ENCODE peak calls at places on chromosomes 16 and 17, in nine cellular contexts. R, K, J, S, Q, U, V, A and M are unnamed samples.

GRCh38 chr16:80806957-80807356 is 2.6 kb upstream of the CDYL2 start:
- DNase-seq in V (peak), K (no peak), U (peak), A (no peak), J (peak), R (peak), Q (peak), S (no peak), M (no peak)

GRCh38 chr16:14249291-14250032 is 178.3 kb downstream of the MRTFB start:
- DNase-seq in A (peak), J (peak), Q (peak), V (peak), R (peak), K (peak), S (no peak), U (peak), M (no peak)

GRCh38 chr17:80839401-80839800 is 152.2 kb upstream of the CHMP6 start:
- DNase-seq in U (no peak), K (no peak), S (no peak), A (no peak), Q (no peak), R (no peak), V (no peak), J (no peak), M (no peak)

GRCh38 chr17:76088041-76088867 is 9.3 kb downstream of the ZACN start:
- DNase-seq in R (no peak), V (no peak), S (peak), Q (no peak), K (peak), J (no peak), A (no peak), U (no peak), M (no peak)

GRCh38 chr16:47052666-47053640 is 79.5 kb upstream of the DNAJA2 start:
- DNase-seq in U (no peak), K (no peak), Q (no peak), S (no peak), J (no peak), V (no peak), R (no peak), A (no peak), M (no peak)

GRCh38 chr17:15319461-15319860 is 21.9 kb downstream of the TEKT3 start:
- DNase-seq in S (no peak), V (no peak), K (no peak), A (no peak), J (no peak), R (no peak), Q (no peak), U (no peak), M (no peak)

GRCh38 chr17:57354669-57355068 is 98.3 kb downstream of the MSI2 start:
- DNase-seq in A (peak), V (no peak), R (no peak), U (no peak), K (peak), S (no peak), J (no peak), Q (no peak), M (no peak)

GRCh38 chr17:14875557-14876412 is 389.3 kb downstream of the PMP22 start:
- DNase-seq in J (no peak), S (no peak), K (no peak), A (no peak), V (no peak), U (no peak), R (no peak), Q (no peak), M (no peak)

GRCh38 chr17:53626286-53626685 is 196.4 kb upstream of the KIF2B start:
- DNase-seq in S (no peak), R (peak), A (no peak), U (peak), V (peak), J (no peak), K (no peak), Q (peak), M (no peak)

GRCh38 chr17:75105269-75106080 is 4.3 kb upstream of the ARMC7 start:
- DNase-seq in Q (peak), S (peak), U (peak), A (peak), J (no peak), K (peak), R (peak), V (peak), M (peak)

GRCh38 chr16:49923411-49923810 is 67.5 kb upstream of the ZNF423 start:
- DNase-seq in S (no peak), V (no peak), Q (no peak), K (no peak), R (no peak), A (no peak), U (no peak), J (no peak), M (no peak)

GRCh38 chr16:69859105-69859969 is 91.8 kb upstream of the CLEC18A start:
- DNase-seq in Q (peak), J (no peak), A (peak), R (no peak), K (peak), V (no peak), U (no peak), S (peak), M (no peak)

GRCh38 chr16:79090966-79091365 is 509.6 kb downstream of the MAF start:
- DNase-seq in U (no peak), V (no peak), Q (no peak), J (no peak), R (no peak), K (no peak), S (no peak), A (no peak), M (no peak)

GRCh38 chr16:76535-77272 is 1.3 kb upstream of the MPG start:
- DNase-seq in S (no peak), A (peak), U (peak), Q (peak), K (peak), J (no peak), V (peak), R (peak), M (peak)

GRCh38 chr17:72592242-72592966 is 471.6 kb downstream of the SOX9 start:
- DNase-seq in R (peak), S (peak), J (peak), V (peak), A (peak), K (no peak), U (peak), Q (peak), M (peak)

GRCh38 chr17:47240806-47241205 is 12.8 kb upstream of the ITGB3 start:
- DNase-seq in A (no peak), V (no peak), J (no peak), R (no peak), S (no peak), K (no peak), Q (no peak), U (no peak), M (no peak)

GRCh38 chr16:17379121-17379571 is 91.6 kb downstream of the XYLT1 start:
- DNase-seq in U (peak), Q (no peak), A (no peak), J (no peak), S (no peak), K (no peak), R (no peak), V (peak), M (peak)

GRCh38 chr16:67269766-67270165 is 9.6 kb upstream of the PLEKHG4 start:
- DNase-seq in V (peak), A (no peak), S (peak), Q (no peak), U (peak), R (peak), K (no peak), J (no peak), M (peak)

GRCh38 chr16:83936581-83937165 is 16.4 kb upstream of the OSGIN1 start:
- DNase-seq in K (no peak), R (no peak), Q (no peak), U (no peak), V (no peak), A (no peak), S (no peak), J (no peak), M (no peak)

GRCh38 chr17:50955667-50956120 is 89.5 kb upstream of the TOB1 start:
- DNase-seq in A (no peak), R (no peak), K (no peak), U (no peak), Q (no peak), S (no peak), J (no peak), V (no peak), M (no peak)

GRCh38 chr17:60586288-60586974 is 13.6 kb upstream of the PPM1D start:
- DNase-seq in Q (peak), V (no peak), A (no peak), S (peak), U (no peak), R (peak), K (peak), J (no peak), M (no peak)

GRCh38 chr16:8872967-8873865 is 4.4 kb upstream of the CARHSP1 start:
- DNase-seq in S (no peak), K (peak), J (no peak), R (no peak), A (no peak), V (no peak), Q (no peak), U (no peak), M (no peak)
- TF ChIP-seq CTCF in S (peak), K (peak), J (no peak), R (peak), A (no peak), V (peak), Q (peak), U (peak), M (peak)

DNA sequence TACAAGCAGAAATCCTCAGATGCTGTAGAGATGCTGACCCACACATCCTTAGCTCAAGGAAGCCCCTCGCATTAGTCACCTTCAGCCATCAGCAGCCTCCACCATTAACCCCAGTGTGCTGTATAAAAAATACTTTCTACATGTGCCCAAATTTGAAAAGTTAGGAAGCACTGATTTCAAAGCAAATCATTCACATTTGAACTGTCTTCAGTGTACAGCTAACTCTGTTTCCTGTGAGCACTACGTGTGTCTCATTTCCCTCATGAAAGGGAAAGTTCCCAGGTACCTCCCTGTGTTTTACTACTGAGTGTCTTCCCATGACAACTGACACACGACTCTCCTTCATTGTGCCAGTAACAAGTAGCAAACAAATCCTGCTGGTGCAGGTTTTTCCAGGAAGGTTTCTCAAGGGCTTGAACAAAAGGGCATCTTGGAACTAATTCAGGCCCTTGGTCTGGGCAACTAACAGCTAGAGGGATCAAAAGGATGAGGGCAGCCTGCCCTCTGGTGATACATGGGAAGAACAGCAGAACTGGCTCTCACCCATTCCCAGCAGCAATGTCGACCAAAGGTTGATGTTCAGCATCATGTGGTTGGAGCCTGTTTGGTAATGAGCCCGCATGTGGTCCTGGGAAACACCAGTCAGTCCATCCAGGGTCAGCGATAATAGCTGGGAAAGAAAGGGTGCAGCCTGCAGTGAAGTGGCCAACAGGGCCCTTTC is 4.0 kb downstream of the SLC35B1 start:
- DNase-seq in R (peak), A (no peak), J (no peak), S (peak), Q (peak), U (peak), K (peak), V (peak), M (no peak)
- TF ChIP-seq CTCF in R (peak), A (no peak), J (no peak), S (peak), Q (peak), U (peak), K (peak), V (peak), M (peak)

GRCh38 chr17:44785921-44786320 is 27.1 kb downstream of the ADAM11 start:
- DNase-seq in J (no peak), K (no peak), R (no peak), S (peak), U (no peak), Q (no peak), V (no peak), A (no peak), M (no peak)

GRCh38 chr17:44788139-44788538 is 29.4 kb downstream of the ADAM11 start:
- DNase-seq in J (no peak), Q (no peak), V (peak), S (no peak), R (no peak), U (no peak), A (no peak), K (no peak), M (no peak)

GRCh38 chr17:44792276-44792675 is 33.5 kb downstream of the ADAM11 start:
- DNase-seq in A (no peak), S (no peak), K (no peak), R (peak), Q (no peak), J (no peak), U (peak), V (peak), M (no peak)

GRCh38 chr17:44786551-44787081 is 27.8 kb downstream of the ADAM11 start:
- DNase-seq in U (no peak), J (no peak), V (no peak), Q (no peak), A (no peak), S (peak), R (no peak), K (no peak), M (no peak)

GRCh38 chr17:44787271-44787940 is 28.6 kb downstream of the ADAM11 start:
- DNase-seq in U (no peak), S (peak), J (no peak), Q (no peak), A (no peak), K (no peak), R (no peak), V (no peak), M (no peak)
- TF ChIP-seq CTCF in U (no peak), S (no peak), J (no peak), Q (no peak), A (no peak), K (no peak), R (no peak), V (no peak), M (no peak)

DNA sequence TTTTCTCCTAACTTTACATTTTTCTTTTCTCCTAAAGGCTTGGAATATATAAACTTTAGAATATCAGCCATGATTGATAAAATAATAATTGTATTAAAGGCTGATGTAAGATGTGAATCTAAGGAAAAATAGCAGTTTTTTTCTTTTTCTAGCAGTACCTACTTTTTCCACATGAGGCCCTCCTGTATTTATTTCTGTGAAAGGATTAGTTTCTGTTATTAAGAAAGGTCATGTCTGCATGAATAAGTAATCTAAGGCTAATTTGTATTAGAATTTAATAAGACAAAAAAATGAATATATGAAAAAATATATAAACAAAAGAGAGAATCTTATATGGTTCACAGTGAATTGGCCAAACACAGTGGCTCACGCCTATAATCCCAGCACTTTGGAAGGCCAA is 85.3 kb downstream of the STXBP4 start:
- DNase-seq in J (no peak), V (peak), S (no peak), A (no peak), R (peak), U (peak), K (peak), Q (peak), M (no peak)
- TF ChIP-seq CTCF in J (no peak), V (peak), S (peak), A (no peak), R (peak), U (peak), K (peak), Q (peak), M (peak)

GRCh38 chr16:19400709-19401108 is 17.0 kb upstream of the TMC5 start:
- DNase-seq in K (peak), S (peak), J (no peak), V (peak), A (no peak), R (no peak), U (no peak), Q (no peak), M (no peak)
- TF ChIP-seq CTCF in K (peak), S (peak), J (no peak), V (peak), A (no peak), R (no peak), U (no peak), Q (peak), M (no peak)

DNA sequence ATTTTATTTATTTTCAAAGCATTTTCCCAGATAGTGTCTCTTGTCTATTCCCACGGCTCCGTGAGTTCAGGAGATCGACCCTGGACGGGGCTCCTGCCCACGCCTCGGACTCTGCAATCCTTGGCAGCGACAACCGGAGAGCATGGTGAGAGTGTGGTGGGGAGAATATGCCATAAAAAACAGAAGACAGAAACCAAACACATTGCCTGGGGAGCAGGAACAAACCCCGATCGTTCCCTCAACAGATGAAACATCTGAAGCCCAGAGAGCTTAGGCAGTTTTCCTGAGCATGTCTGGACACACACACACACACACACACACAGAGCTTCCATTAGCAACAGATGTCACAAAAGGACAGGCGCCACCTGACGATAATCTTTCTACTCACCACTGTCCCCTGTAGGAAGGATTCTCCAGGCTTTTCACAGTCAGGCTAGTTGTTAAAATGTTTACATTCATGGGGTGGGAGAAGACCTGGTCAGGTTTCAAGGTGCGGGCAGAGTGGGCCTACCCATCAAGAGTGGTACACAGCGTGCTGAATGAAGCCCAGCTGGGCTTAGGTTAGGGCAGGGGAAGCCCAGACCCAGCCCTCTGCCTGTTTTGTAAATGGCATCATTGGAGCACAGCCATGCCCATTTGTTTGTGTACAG is 230.4 kb upstream of the TNRC6C start:
- DNase-seq in Q (peak), S (peak), K (peak), J (no peak), R (peak), A (no peak), V (peak), U (peak), M (peak)
- TF ChIP-seq CTCF in Q (peak), S (peak), K (peak), J (no peak), R (peak), A (no peak), V (peak), U (peak), M (peak)